ENCODE peak calls at places on chromosome 11, in seven cellular contexts. G is BE2C, C is foreskin fibroblast, P is upper lobe of left lung, T is kidney epithelial cell, F is psoas muscle, B is kidney. E is an unnamed sample.
A peak's percentile ranks its signal among the peaks of the same experiment; 100 is the strongest.

GRCh38 chr11:110776091-110776490 is 63.9 kb upstream of the ARHGAP20 start:
- DNase-seq in G (no peak), P (no peak), C (no peak), T (no peak), B (no peak), F (no peak), E (no peak)

GRCh38 chr11:35142481-35143207 is 3.7 kb downstream of the CD44 start:
- DNase-seq in B (no peak), C (peak; percentile 74), F (no peak), T (no peak), G (no peak), P (no peak), E (no peak)

GRCh38 chr11:106246495-106246894 is 169.0 kb downstream of the AASDHPPT start:
- DNase-seq in C (no peak), B (no peak), G (no peak), T (no peak), F (no peak), P (no peak), E (no peak)

GRCh38 chr11:313787-314547 is at the start of gene IFITM1:
- DNase-seq in F (no peak), P (no peak), G (no peak), C (peak; percentile 71), T (peak; percentile 57), B (peak; percentile 72), E (no peak)

GRCh38 chr11:47499614-47500013 is 50.7 kb upstream of the RAPSN start:
- DNase-seq in T (no peak), F (no peak), P (no peak), C (no peak), B (no peak), G (peak; percentile 15), E (no peak)

GRCh38 chr11:86578727-86579405 is 93.5 kb downstream of the ME3 start:
- DNase-seq in F (no peak), T (no peak), B (no peak), P (no peak), G (no peak), C (no peak), E (no peak)

GRCh38 chr11:9280655-9281301 is 15.6 kb upstream of the DENND5A start:
- DNase-seq in C (no peak), P (no peak), B (no peak), F (no peak), G (no peak), T (peak; percentile 57), E (no peak)

GRCh38 chr11:7688238-7688826 is 15.0 kb upstream of the CYB5R2 start:
- DNase-seq in P (no peak), C (peak; percentile 18), G (no peak), T (no peak), F (no peak), B (no peak), E (no peak)

GRCh38 chr11:115803341-115803740 is 299.1 kb upstream of the CADM1 start:
- DNase-seq in P (no peak), B (no peak), G (no peak), C (no peak), T (no peak), F (no peak), E (no peak)

GRCh38 chr11:68956547-68957254 is 24.1 kb downstream of the MRGPRD start:
- DNase-seq in T (no peak), G (no peak), B (no peak), P (no peak), F (no peak), C (no peak), E (no peak)

GRCh38 chr11:68954970-68955958 is 25.5 kb downstream of the MRGPRD start:
- DNase-seq in C (peak; percentile 57), P (peak; percentile 63), T (no peak), B (no peak), G (no peak), F (peak; percentile 47), E (no peak)

GRCh38 chr11:68959465-68960298 is 21.1 kb downstream of the MRGPRD start:
- DNase-seq in T (no peak), C (no peak), P (no peak), F (no peak), B (peak; percentile 69), G (no peak), E (no peak)

GRCh38 chr11:68958211-68958610 is 22.6 kb downstream of the MRGPRD start:
- DNase-seq in F (no peak), G (no peak), B (peak; percentile 42), P (no peak), C (no peak), T (no peak), E (no peak)

DNA sequence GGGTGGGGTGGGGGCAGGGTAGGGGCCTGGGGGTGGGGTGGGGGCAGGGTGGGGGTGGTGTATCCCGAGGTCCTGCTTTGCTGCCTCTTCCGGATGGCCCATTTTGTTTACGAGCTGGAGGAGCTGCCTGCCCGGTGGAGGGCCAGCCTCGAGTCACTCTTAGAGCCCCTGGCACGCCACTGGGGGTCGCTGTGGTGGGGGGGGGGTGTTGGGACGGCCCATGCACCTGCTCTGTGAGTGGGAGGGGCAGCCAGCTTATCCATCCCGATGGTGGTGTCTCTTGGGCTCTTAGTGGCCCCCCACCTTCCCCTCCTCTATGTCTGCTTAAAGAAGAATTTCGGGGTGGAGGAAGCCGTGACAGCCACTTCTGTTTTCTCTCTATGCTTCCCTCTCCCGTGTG is 24.6 kb downstream of the MRGPRD start:
- DNase-seq in C (no peak), F (no peak), T (no peak), P (no peak), B (no peak), G (no peak), E (no peak)
- TF ChIP-seq CTCF in C (no peak), F (no peak), T (peak; percentile 43), P (no peak), B (no peak), G (peak; percentile 15), E (no peak)

GRCh38 chr11:1872267-1872985 is 19.3 kb downstream of the PRR33 start:
- DNase-seq in P (no peak), T (no peak), C (no peak), B (peak; percentile 48), F (peak; percentile 18), G (no peak), E (no peak)

GRCh38 chr11:1874406-1875092 is 17.1 kb downstream of the PRR33 start:
- DNase-seq in B (peak; percentile 64), G (peak; percentile 5), C (no peak), P (no peak), T (no peak), F (peak; percentile 42), E (no peak)

GRCh38 chr11:1875093-1875785 is 16.5 kb downstream of the PRR33 start:
- DNase-seq in P (no peak), T (no peak), F (no peak), C (no peak), B (peak; percentile 78), G (peak; percentile 18), E (no peak)

GRCh38 chr11:1871531-1871930 is 18.6 kb downstream of the LSP1 start:
- DNase-seq in B (no peak), T (no peak), P (no peak), F (no peak), G (no peak), C (no peak), E (no peak)

DNA sequence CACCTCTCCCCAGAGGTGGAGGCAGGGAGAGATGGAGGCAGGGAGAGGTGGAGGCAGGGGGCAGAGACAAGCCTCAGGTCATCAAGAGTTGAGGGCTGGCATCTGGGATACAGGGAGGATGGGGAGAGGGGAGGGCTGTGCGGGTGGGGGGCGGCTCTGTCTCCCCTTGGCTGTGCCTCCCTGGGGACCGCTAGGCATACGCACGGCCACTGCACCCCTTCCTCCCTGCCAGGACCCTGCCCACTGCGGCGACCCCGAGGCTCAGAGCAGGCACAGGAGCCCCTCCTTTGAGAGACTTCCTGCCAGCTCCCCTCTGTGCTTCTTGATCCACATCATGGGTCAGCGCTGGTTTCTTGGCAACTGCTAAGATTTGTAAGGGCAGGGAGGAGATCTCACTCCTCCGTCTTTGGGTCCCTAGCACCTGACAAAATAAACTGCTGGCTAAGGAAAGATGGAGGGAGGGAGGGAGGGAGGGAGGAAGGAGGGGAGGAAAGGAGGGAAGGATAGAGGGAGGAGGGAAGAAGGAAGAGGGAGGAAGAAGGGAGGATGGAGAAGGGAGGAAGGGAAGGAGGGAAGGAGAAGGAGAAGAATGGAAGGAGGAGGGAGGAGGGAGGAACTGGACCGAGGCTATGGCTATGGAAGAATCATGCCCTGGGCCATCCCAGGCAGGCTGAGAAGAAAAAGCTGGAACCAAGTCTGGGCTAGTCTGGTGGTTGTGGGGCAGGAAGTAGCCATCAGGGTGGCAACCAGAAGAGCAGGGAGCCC is 18.5 kb downstream of the PRR33 start:
- DNase-seq in P (no peak), G (no peak), C (no peak), T (peak; percentile 23), F (peak; percentile 34), B (peak; percentile 68), E (no peak)
- H3K4me3 ChIP-seq in P (no peak overlapping the region), G (no peak overlapping the region), C (no peak overlapping the region), T (no peak overlapping the region), F (peak overlapping the region; percentile 38), B (no peak overlapping the region), E (peak overlapping the region; percentile 36)

DNA sequence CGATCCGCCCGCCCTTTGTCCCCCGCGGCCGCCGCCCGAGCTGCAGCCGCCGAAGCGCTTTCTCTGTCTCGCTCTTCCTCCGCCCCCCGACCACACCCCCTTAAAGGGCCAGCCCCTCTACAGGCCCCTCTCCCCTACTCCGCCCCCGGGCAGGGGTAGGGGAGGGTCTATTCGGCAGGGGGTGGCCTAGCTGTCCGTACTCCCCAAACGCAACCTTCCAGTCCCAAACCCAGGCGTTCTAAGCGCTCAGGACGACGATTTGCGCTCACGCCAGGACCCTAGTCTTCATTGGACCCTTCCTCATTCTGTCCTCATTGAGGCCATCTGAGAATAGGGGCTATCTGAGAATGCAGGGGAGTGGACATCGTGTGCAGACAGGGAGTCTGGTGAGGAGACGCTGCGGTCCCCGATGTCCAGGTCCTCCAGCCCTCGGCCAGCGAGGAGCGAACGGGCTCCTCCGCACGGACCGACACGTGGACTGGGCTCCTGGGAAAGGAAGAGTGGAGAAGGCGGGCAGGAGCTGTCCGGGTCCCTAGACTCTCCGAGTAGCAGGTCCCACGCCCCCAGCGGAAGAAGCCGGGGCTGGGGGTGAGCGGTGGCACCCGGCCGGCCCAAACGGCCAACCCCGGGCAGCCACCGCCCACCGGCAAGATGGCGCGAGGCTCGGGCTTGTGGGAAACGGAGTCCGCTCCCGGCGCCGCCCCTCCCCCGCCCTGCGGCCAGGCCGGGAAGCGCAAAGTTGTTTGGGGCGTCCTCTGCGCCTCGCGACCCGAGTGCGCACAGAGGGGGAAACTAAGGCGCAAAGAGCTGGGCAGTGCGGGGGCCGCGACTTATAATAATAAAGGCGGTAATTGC is at the start of gene PPP1R14B:
- DNase-seq in G (peak; percentile 88), F (peak; percentile 94), P (peak; percentile 92), T (no peak), C (peak; percentile 89), B (peak; percentile 96), E (peak; percentile 94)
- TF ChIP-seq CTCF in G (no peak), F (no peak), P (peak; percentile 52), T (no peak), C (no peak), B (peak; percentile 12), E (peak; percentile 14)

DNA sequence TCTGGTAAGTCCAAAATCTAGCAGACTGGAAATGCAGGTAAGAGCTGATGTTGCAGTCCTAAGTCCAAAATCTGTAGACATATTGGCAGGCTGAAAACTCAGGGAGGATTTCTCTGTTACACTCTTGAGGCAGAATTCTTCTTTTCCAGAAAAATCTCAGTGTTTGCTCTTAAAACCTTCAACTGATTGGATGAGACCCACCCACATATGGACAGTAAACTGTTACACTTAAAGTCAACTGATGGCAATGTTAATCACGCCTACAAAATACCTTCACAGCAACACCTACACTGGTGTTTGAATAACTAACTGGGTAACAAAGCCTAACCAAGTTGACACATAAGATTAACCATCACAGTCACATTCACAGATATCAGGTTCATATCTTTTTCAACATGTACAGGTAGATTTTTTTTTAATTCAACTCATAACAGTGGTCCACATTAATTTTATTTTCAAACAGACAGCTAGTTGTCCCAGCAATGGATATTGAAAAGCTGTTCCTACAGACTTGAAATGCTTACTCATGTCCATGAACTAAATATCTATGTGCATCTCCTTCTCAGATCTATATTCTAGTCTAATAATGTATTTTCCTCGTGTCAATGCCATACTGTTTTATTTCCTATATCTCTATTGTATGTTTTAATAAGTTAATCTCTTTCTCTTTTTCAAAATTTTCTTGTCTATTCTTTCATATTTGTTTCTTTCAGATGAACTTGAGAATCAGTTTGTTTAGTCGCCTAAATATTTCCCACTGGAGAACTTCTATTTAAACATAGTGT is 110.1 kb downstream of the TMPRSS5 start:
- DNase-seq in F (no peak), T (no peak), G (no peak), C (no peak), P (no peak), B (no peak), E (no peak)
- H3K4me3 ChIP-seq in F (no peak overlapping the region), T (no peak overlapping the region), G (no peak overlapping the region), C (no peak overlapping the region), P (no peak overlapping the region), B (no peak overlapping the region), E (no peak overlapping the region)

E was measured in ascending aorta.